ENCODE peak calls at places on chromosomes 12 and 14, in nine cellular contexts. V, L, R, O, I, B, F, G and J are unnamed samples. For H3K36me3 and H3K4me1, the result is how much of the 10 kb centered on the place peaks cover.

GRCh38 chr14:53993920-53994607 is 37.4 kb upstream of the BMP4 start:
- DNase-seq in F (no peak), R (no peak), B (no peak), I (no peak), O (no peak), V (no peak), L (no peak), G (no peak), J (no peak)

GRCh38 chr12:60333461-60333860 is 737.6 kb downstream of the SLC16A7 start:
- DNase-seq in O (no peak), V (no peak), G (no peak), L (no peak), R (no peak), F (no peak), B (no peak), I (no peak), J (no peak)

GRCh38 chr12:94185801-94186200 is 37.4 kb downstream of the PLXNC1 start:
- DNase-seq in F (no peak), I (no peak), R (no peak), B (no peak), O (no peak), L (no peak), V (no peak), G (no peak), J (no peak)

GRCh38 chr14:50763386-50764007 is 67.5 kb downstream of the NIN start:
- DNase-seq in V (no peak), I (no peak), O (no peak), R (no peak), L (no peak), F (no peak), B (no peak), G (peak), J (no peak)

GRCh38 chr12:20616093-20616492 is 79.0 kb upstream of the SLCO1C1 start:
- DNase-seq in L (no peak), V (no peak), I (no peak), B (peak), O (no peak), G (no peak), F (no peak), R (no peak), J (no peak)

GRCh38 chr12:117182866-117183265 is 7.4 kb downstream of the FBXO21 start:
- DNase-seq in O (no peak), G (no peak), I (no peak), R (no peak), F (no peak), V (no peak), B (no peak), L (no peak), J (peak)

GRCh38 chr12:67650528-67651379 is 2.2 kb downstream of the DYRK2 start:
- DNase-seq in G (no peak), B (peak), V (no peak), I (no peak), F (no peak), O (peak), R (peak), L (no peak), J (no peak)

GRCh38 chr14:23183479-23183878 is at the start of gene SLC7A8:
- DNase-seq in L (peak), G (peak), V (no peak), B (peak), O (peak), I (peak), F (no peak), R (peak), J (peak)

GRCh38 chr14:95262511-95262891 is 57.2 kb downstream of the CLMN start:
- DNase-seq in I (no peak), V (no peak), R (no peak), G (no peak), B (no peak), L (no peak), F (no peak), O (no peak), J (no peak)

GRCh38 chr12:48447755-48448154 is 24.6 kb upstream of the ANP32D start:
- DNase-seq in G (no peak), B (no peak), V (no peak), F (no peak), L (no peak), R (no peak), O (no peak), I (no peak), J (no peak)

GRCh38 chr12:62260733-62261683 is 804 bp downstream of the USP15 start:
- DNase-seq in O (no peak), G (peak), R (peak), I (peak), F (no peak), V (peak), L (peak), B (no peak), J (no peak)

GRCh38 chr12:83225806-83226205 is 539.1 kb downstream of the TMTC2 start:
- DNase-seq in V (no peak), I (no peak), O (no peak), G (no peak), B (no peak), F (no peak), R (no peak), L (no peak), J (no peak)

GRCh38 chr12:11228268-11228879 is 41.1 kb downstream of the PRB3 start:
- DNase-seq in I (no peak), R (peak), F (peak), G (no peak), V (peak), L (no peak), B (no peak), O (peak), J (no peak)

GRCh38 chr14:51776102-51776894 is 84.1 kb upstream of the GNG2 start:
- DNase-seq in G (peak), L (peak), O (peak), I (no peak), R (peak), B (no peak), F (peak), V (peak), J (peak)

GRCh38 chr12:111692575-111693210 is 6.8 kb downstream of the ACAD10 start:
- DNase-seq in R (peak), B (no peak), O (peak), F (peak), L (no peak), I (no peak), V (no peak), G (no peak), J (no peak)

GRCh38 chr12:72476301-72476700 is 204.1 kb downstream of the TRHDE start:
- DNase-seq in V (no peak), G (no peak), F (no peak), R (no peak), B (no peak), L (no peak), O (no peak), I (no peak), J (no peak)

GRCh38 chr14:80212025-80212402 is 710 bp upstream of the DIO2 start:
- DNase-seq in V (peak), B (no peak), F (no peak), O (peak), L (no peak), G (no peak), R (peak), I (no peak), J (no peak)

GRCh38 chr12:106248849-106249371 is 1.1 kb upstream of the CKAP4 start:
- DNase-seq in I (no peak), O (peak), B (no peak), F (no peak), L (no peak), V (no peak), R (no peak), G (no peak), J (no peak)

GRCh38 chr14:35965425-35965824 is 139.3 kb downstream of the BRMS1L start:
- DNase-seq in V (no peak), G (no peak), O (no peak), F (no peak), L (no peak), R (no peak), B (no peak), I (no peak), J (no peak)

GRCh38 chr12:17304503-17305347 is 698.8 kb upstream of the LMO3 start:
- DNase-seq in O (no peak), L (no peak), F (no peak), B (no peak), G (no peak), R (no peak), V (no peak), I (no peak), J (no peak)

GRCh38 chr14:91280129-91280528 is 35.6 kb upstream of the GPR68 start:
- DNase-seq in L (no peak), F (no peak), I (no peak), O (no peak), V (no peak), B (no peak), R (no peak), G (no peak), J (no peak)

GRCh38 chr12:1936406-1937320 is 18.2 kb upstream of the CACNA2D4 start:
- DNase-seq in L (no peak), G (peak), O (no peak), F (no peak), R (no peak), V (no peak), B (no peak), I (peak), J (peak)

GRCh38 chr12:45402288-45402687 is 186.4 kb downstream of the ANO6 start:
- DNase-seq in F (no peak), O (no peak), V (no peak), L (no peak), B (no peak), G (no peak), I (no peak), R (no peak), J (no peak)
- H3K36me3 ChIP-seq in F (under half), O (half or more), V (half or more), L (under half), B (half or more), G (under half), I (under half), R (under half), J (under half)

GRCh38 chr12:6866163-6866919 is 990 bp upstream of the TPI1 start:
- DNase-seq in B (no peak), I (peak), G (peak), R (peak), V (no peak), F (no peak), L (no peak), O (peak), J (peak)

GRCh38 chr12:6867407-6868210 is at the start of gene TPI1:
- DNase-seq in L (no peak), V (no peak), I (peak), G (peak), O (peak), B (peak), R (peak), F (no peak), J (peak)

GRCh38 chr12:6869049-6870021 is 2.0 kb downstream of the TPI1 start:
- DNase-seq in O (peak), I (peak), G (peak), F (no peak), V (peak), R (peak), B (no peak), L (peak), J (peak)

GRCh38 chr12:6866920-6867406 is 368 bp upstream of the TPI1 start:
- DNase-seq in O (no peak), G (no peak), L (peak), B (no peak), R (no peak), V (no peak), F (no peak), I (peak), J (no peak)

DNA sequence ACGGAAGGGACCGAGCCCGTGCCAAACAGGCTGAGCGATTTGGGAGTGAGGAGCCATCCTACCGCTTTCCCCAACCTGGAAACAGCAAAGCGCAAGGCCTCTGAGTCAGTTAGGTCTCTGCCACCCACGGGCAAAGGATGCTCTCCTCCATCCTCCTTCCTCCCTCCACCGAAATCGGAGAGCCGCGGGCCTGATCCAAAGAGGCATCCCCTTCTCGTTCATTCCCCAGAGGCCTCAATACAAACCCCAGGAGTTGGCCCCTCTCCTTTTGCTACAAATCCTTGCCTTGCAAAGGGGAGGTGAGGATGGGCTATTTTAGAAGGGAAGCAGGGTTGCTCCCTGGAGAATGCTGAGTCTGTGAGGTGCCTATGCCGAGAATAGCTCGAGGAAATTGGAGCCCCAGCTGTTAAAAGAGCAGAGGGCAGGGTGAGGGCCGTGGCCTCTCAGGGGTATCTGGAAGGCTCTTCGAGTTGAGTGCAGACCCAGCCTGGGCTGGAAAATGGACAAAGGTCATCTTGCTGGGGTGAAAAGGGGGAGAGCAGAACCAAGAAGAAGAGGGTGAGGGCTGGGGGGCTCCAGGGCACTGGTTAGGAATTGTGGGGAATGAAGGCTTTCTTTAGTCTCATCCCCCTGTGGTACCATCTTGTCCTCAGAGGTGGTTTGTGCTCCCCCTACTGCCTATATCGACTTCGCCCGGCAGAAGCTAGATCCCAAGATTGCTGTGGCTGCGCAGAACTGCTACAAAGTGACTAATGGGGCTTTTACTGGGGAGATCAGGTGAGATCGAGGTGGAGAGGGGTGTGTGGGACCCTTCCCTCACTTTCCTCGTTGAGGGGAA is 1.1 kb downstream of the TPI1 start:
- DNase-seq in R (peak), V (peak), O (peak), I (no peak), L (no peak), G (no peak), B (no peak), F (no peak), J (no peak)
- H3K4me1 ChIP-seq in R (under half), V (under half), O (under half), I (under half), L (under half), G (under half), B (under half), F (under half), J (under half)

DNA sequence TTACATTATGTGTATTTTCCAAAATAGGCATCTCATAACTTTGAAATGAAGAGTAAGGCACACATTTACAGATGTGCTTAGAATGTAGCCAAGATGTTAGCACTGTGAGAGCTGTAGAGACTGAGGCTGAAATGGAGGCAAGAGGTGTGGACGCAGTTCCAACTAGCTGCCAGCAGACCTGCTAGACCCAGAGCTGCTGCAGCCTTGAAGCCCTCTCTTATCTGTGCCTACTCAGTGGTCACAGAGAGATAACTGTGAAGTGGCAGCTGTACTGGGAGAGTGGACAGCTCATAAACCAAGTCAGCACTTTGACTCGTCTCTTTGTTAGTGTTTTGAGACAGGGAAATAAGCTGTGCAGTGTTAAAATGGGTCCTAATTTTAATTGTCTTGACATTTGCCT is 470.8 kb downstream of the CCER1 start:
- DNase-seq in R (no peak), F (no peak), L (no peak), B (no peak), I (no peak), O (peak), V (no peak), G (no peak), J (no peak)
- H3K36me3 ChIP-seq in R (under half), F (under half), L (under half), B (under half), I (under half), O (under half), V (under half), G (under half), J (under half)

GRCh38 chr12:14959463-14959862 is 1.9 kb downstream of the ARHGDIB start:
- DNase-seq in V (no peak), L (no peak), B (no peak), O (no peak), G (no peak), R (no peak), I (no peak), F (no peak), J (no peak)

GRCh38 chr12:14959126-14959440 is 2.3 kb downstream of the ARHGDIB start:
- DNase-seq in L (no peak), B (no peak), I (no peak), V (no peak), G (no peak), F (no peak), O (no peak), R (no peak), J (no peak)

GRCh38 chr12:14960548-14961465 is 594 bp downstream of the ARHGDIB start:
- DNase-seq in F (no peak), O (no peak), I (no peak), R (no peak), B (no peak), G (no peak), L (no peak), V (no peak), J (no peak)

GRCh38 chr12:14958361-14959125 is 2.9 kb downstream of the ARHGDIB start:
- DNase-seq in V (no peak), I (no peak), B (no peak), R (no peak), O (no peak), L (no peak), F (no peak), G (no peak), J (no peak)

DNA sequence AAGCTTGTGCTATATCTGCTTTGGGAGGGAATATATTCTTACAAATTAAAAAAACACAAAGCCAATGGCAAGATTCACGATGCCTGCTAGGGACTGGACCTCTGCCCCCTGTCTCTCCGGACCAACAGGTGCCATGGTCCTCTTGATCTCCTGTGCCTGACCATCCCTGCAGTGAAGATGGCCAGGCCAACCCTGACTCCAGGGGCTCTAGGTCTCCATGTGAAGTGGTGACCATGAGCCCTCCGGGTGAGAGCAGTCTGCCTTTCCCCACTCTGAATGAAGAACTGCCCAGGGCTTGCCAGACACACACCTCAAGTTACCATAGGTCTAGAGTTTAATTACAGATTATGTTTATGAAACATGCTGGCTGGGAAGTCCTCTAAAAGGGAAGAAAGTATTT is 1.5 kb downstream of the ARHGDIB start:
- DNase-seq in G (no peak), F (no peak), L (no peak), R (no peak), V (no peak), O (no peak), B (no peak), I (no peak), J (no peak)
- H3K4me1 ChIP-seq in G (under half), F (under half), L (under half), R (under half), V (under half), O (under half), B (half or more), I (under half), J (under half)